ENCODE peak calls at places on chromosomes 2 and 18, in four cellular contexts. R, B, Z and V are unnamed samples. For H3K9me3, the result is how much of the 10 kb centered on the place peaks cover.

GRCh38 chr2:175600024-175600831 is 401.8 kb downstream of the LNPK start:
- DNase-seq in R (no peak), B (no peak), Z (no peak), V (no peak)

GRCh38 chr2:28633739-28634138 is 117.9 kb upstream of the PPP1CB start:
- DNase-seq in Z (no peak), R (no peak), B (no peak), V (no peak)

GRCh38 chr2:11499081-11499743 is 33.3 kb upstream of the E2F6 start:
- DNase-seq in Z (no peak), R (peak), B (no peak), V (no peak)

GRCh38 chr2:119730598-119731278 is 29.0 kb upstream of the PTPN4 start:
- DNase-seq in B (no peak), R (no peak), Z (no peak), V (no peak)

GRCh38 chr2:12057436-12058166 is 311.2 kb downstream of the LPIN1 start:
- DNase-seq in B (no peak), Z (peak), R (no peak), V (no peak)

GRCh38 chr2:144834954-144835633 is 315.2 kb upstream of the ZEB2 start:
- DNase-seq in Z (no peak), R (no peak), B (no peak), V (no peak)

GRCh38 chr2:165313448-165313847 is 74.2 kb downstream of the SCN2A start:
- DNase-seq in R (no peak), B (no peak), Z (no peak), V (no peak)

GRCh38 chr2:45728458-45728942 is 77.0 kb downstream of the PRKCE start:
- DNase-seq in R (no peak), B (no peak), Z (no peak), V (no peak)

GRCh38 chr2:25078171-25079049 is 36.5 kb downstream of the EFR3B start:
- DNase-seq in R (no peak), Z (no peak), B (no peak), V (no peak)

GRCh38 chr18:25941556-25941955 is 148.9 kb downstream of the SS18 start:
- DNase-seq in Z (no peak), R (no peak), B (no peak), V (no peak)

GRCh38 chr2:109456776-109457175 is 157.0 kb downstream of the SEPTIN10 start:
- DNase-seq in Z (no peak), B (no peak), R (no peak), V (no peak)

GRCh38 chr2:132253496-132254305 is 91.9 kb upstream of the ANKRD30BL start:
- DNase-seq in Z (no peak), R (no peak), B (no peak), V (no peak)

GRCh38 chr2:102082591-102083586 is 59.7 kb upstream of the IL1R1 start:
- DNase-seq in B (peak), R (no peak), Z (peak), V (no peak)

GRCh38 chr2:231769170-231770136 is 11.6 kb downstream of the PDE6D start:
- DNase-seq in Z (no peak), B (no peak), R (no peak), V (no peak)

GRCh38 chr2:23384551-23385349 is at the start of gene KLHL29:
- DNase-seq in R (no peak), B (peak), Z (peak), V (peak)

GRCh38 chr18:59813942-59814341 is 85.9 kb upstream of the PMAIP1 start:
- DNase-seq in Z (no peak), R (no peak), B (no peak), V (no peak)

GRCh38 chr2:207530160-207531023 is 630 bp downstream of the CREB1 start:
- DNase-seq in B (peak), Z (peak), R (no peak), V (peak)

GRCh38 chr2:110866496-110866895 is 134.1 kb downstream of the ACOXL start:
- DNase-seq in R (no peak), Z (no peak), B (no peak), V (no peak)

GRCh38 chr18:73774836-73775509 is 372.7 kb downstream of the FBXO15 start:
- DNase-seq in B (no peak), R (no peak), Z (no peak), V (no peak)

GRCh38 chr2:188601391-188601790 is 309.7 kb downstream of the GULP1 start:
- DNase-seq in B (no peak), R (peak), Z (no peak), V (no peak)

GRCh38 chr2:16652296-16653082 is 13.1 kb downstream of the CYRIA start:
- DNase-seq in B (no peak), Z (no peak), R (no peak), V (no peak)

GRCh38 chr2:106144621-106145331 is 49.3 kb downstream of the UXS1 start:
- DNase-seq in R (no peak), Z (no peak), B (peak), V (peak)

GRCh38 chr2:11056614-11057013 is 98.7 kb upstream of the SLC66A3 start:
- DNase-seq in Z (no peak), R (no peak), B (no peak), V (no peak)

GRCh38 chr2:52390651-52391050 is 1358.7 kb upstream of the NRXN1 start:
- DNase-seq in Z (no peak), B (no peak), R (no peak), V (no peak)

GRCh38 chr2:8525582-8526402 is 156.1 kb upstream of the ID2 start:
- DNase-seq in B (no peak), Z (peak), R (no peak), V (no peak)

GRCh38 chr2:8152392-8153257 is 529.2 kb upstream of the ID2 start:
- DNase-seq in B (no peak), Z (no peak), R (no peak), V (no peak)

GRCh38 chr2:25330937-25331336 is 10.8 kb downstream of the DNMT3A start:
- DNase-seq in R (no peak), Z (no peak), B (no peak), V (no peak)

GRCh38 chr2:223545406-223545805 is 56.8 kb downstream of the SCG2 start:
- DNase-seq in R (no peak), Z (no peak), B (no peak), V (no peak)

GRCh38 chr2:25617948-25618646 is 55.3 kb downstream of the DTNB start:
- DNase-seq in B (no peak), Z (no peak), R (no peak), V (no peak)

GRCh38 chr2:26144953-26145680 is 27.8 kb upstream of the GAREM2 start:
- DNase-seq in R (peak), Z (peak), B (peak), V (peak)

GRCh38 chr2:226828164-226828563 is 7.7 kb upstream of the RHBDD1 start:
- DNase-seq in R (no peak), Z (no peak), B (no peak), V (no peak)

GRCh38 chr2:73837847-73838585 is 9.3 kb downstream of the STAMBP start:
- DNase-seq in Z (no peak), B (no peak), R (no peak), V (no peak)

GRCh38 chr2:750628-751027 is 73.4 kb upstream of the TMEM18 start:
- DNase-seq in Z (no peak), B (no peak), R (no peak), V (no peak)

GRCh38 chr2:16613475-16613874 is 52.2 kb downstream of the CYRIA start:
- DNase-seq in Z (no peak), B (no peak), R (no peak), V (no peak)

GRCh38 chr2:213609570-213610170 is 325.4 kb downstream of the SPAG16 start:
- DNase-seq in R (no peak), B (no peak), Z (no peak), V (no peak)

GRCh38 chr2:223019390-223019930 is 32.5 kb upstream of the KCNE4 start:
- DNase-seq in R (no peak), Z (no peak), B (no peak), V (no peak)

GRCh38 chr18:30775629-30776028 is 266.9 kb downstream of the DSC3 start:
- DNase-seq in B (no peak), Z (no peak), R (no peak), V (no peak)

GRCh38 chr2:123453772-123454171 is 571.3 kb upstream of the CNTNAP5 start:
- DNase-seq in R (no peak), Z (no peak), B (no peak), V (no peak)

GRCh38 chr2:123451517-123451916 is 573.6 kb upstream of the CNTNAP5 start:
- DNase-seq in R (no peak), Z (no peak), B (no peak), V (no peak)

GRCh38 chr2:123456416-123456815 is 568.7 kb upstream of the CNTNAP5 start:
- DNase-seq in B (no peak), Z (no peak), R (no peak), V (no peak)

DNA sequence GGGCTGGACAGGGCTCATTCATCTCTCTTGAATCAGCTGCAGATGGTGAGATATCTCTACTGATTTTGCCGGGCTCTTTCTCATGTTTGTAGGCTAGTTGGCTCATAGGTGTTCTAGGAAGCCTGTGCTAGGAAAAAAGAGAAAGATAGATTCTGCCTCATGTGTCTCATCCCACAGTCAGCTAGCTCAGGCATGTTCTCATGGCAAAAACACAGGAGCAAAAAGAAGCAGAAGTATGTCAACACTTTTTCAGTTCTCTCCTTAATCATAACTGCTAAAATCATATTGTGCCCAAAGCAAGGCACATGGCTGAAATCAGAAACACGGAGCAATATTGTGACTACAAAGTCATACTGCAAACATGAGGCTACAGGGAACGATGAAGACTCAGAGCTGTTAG is 572.0 kb upstream of the CNTNAP5 start:
- DNase-seq in Z (no peak), B (no peak), R (no peak), V (no peak)
- H3K9me3 ChIP-seq in Z (under half), B (under half), R (under half), V (under half)

DNA sequence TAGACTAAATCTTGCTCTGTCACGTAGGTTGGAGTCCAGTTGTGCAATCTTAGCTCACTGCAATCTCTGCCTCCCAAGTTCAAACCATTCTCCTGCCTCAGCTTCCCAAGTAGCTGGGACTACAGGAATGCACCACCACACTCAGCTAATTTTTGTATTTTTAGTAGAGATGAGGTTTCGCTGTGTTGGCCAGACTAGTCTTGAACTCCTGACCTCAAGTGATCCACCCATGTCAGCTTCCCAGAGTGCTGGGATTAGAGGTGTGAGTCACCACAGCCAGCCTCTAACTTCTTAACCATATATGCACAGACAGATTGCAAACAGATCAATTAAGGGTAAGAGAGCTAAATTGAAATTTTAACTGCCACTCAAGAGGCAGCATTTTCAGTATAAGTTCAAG is 22.1 kb upstream of the CNGA3 start:
- DNase-seq in R (no peak), Z (no peak), B (no peak), V (no peak)
- H3K9me3 ChIP-seq in R (under half), Z (under half), B (under half), V (under half)

GRCh38 chr2:13768274-13768673 is 864.2 kb upstream of the LRATD1 start:
- DNase-seq in R (no peak), B (no peak), Z (no peak), V (no peak)
- H3K9me3 ChIP-seq in R (under half), B (under half), Z (under half), V (under half)

DNA sequence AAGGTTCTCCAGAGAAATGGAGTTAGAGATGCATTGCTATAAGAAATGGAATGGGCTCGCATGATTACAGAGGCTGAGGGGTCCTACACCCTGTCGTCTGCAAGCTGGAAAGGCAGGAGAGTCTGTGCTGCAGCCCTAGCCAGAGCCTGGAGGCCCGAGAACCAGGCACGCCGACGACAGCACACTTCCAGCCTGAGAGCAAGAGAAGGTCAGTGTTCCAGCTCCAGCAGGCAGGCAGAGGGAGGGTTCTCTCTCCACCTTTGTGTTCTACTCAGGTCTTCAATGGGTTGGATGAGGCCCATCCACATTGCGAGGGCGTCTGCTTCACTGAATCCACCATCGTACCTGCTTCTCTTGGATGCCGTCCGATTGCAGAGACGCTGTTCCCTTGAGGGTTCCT is 177.6 kb upstream of the HDAC4 start:
- DNase-seq in B (no peak), R (no peak), Z (peak), V (no peak)
- H3K9me3 ChIP-seq in B (under half), R (under half), Z (under half), V (under half)

GRCh38 chr2:135074216-135074615 is 22.1 kb downstream of the RAB3GAP1 start:
- DNase-seq in Z (no peak), B (no peak), R (no peak), V (no peak)

GRCh38 chr2:135076556-135076955 is 24.5 kb downstream of the RAB3GAP1 start:
- DNase-seq in B (no peak), Z (no peak), R (no peak), V (no peak)

GRCh38 chr2:135066710-135067109 is 14.6 kb downstream of the RAB3GAP1 start:
- DNase-seq in B (no peak), Z (no peak), R (no peak), V (no peak)

GRCh38 chr2:135072125-135072997 is 20.3 kb downstream of the RAB3GAP1 start:
- DNase-seq in R (peak), Z (no peak), B (no peak), V (no peak)
- H3K9me3 ChIP-seq in R (under half), Z (under half), B (under half), V (under half)

GRCh38 chr2:42569116-42569711 is 782 bp downstream of the MTA3 start:
- DNase-seq in B (no peak), Z (peak), R (no peak), V (no peak)
- H3K9me3 ChIP-seq in B (under half), Z (under half), R (under half), V (under half)

GRCh38 chr2:127377262-127377661 is 10.5 kb downstream of the MAP3K2 start:
- DNase-seq in R (no peak), Z (no peak), B (no peak), V (no peak)

GRCh38 chr2:127371037-127371436 is 16.7 kb downstream of the MAP3K2 start:
- DNase-seq in Z (peak), B (no peak), R (no peak), V (no peak)

GRCh38 chr2:127373362-127374083 is 14.3 kb downstream of the MAP3K2 start:
- DNase-seq in R (no peak), B (no peak), Z (no peak), V (no peak)

GRCh38 chr2:127379712-127380355 is 7.9 kb downstream of the MAP3K2 start:
- DNase-seq in Z (no peak), R (no peak), B (no peak), V (no peak)

DNA sequence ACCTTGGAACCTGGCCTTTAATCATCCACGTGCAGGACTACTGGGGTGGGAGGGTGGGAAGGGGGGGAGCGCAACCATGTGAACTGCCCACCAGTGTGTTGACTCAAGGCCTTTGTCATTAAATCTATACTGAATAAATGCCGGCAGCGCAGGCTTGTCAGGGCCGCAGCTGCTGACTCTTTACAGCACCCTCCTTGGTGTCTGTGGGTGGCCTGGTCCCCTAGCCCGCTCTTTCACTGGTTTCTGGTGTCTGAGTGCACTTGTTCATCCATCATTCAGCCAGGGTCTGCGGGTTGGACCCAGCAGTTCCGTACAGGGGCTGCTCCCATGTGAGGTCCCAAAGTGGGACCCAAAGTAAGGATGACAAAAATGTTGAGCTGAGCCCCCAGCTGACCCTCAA is 11.5 kb downstream of the MAP3K2 start:
- DNase-seq in Z (no peak), R (no peak), B (no peak), V (no peak)
- H3K9me3 ChIP-seq in Z (under half), R (under half), B (under half), V (under half)